ENCODE peak calls at places on chromosome 18, in nine cellular contexts. P, B, T, S, A, J, E, G and U are unnamed samples.

GRCh38 chr18:41938445-41938844 is 16.6 kb upstream of the PIK3C3 start:
- DNase-seq in P (peak; percentile 78), B (no peak), T (no peak), S (no peak), A (no peak), J (peak; percentile 86), E (no peak), G (no peak), U (no peak)

GRCh38 chr18:11859903-11860407 is 8.7 kb downstream of the CHMP1B start:
- DNase-seq in P (peak; percentile 26), B (peak; percentile 86), T (no peak), S (no peak), A (peak; percentile 73), J (peak; percentile 21), E (no peak), G (no peak), U (no peak)

GRCh38 chr18:23619388-23619873 is 33.1 kb upstream of the NPC1 start:
- DNase-seq in P (no peak), B (no peak), T (no peak), S (peak; percentile 0), A (no peak), J (no peak), E (no peak), G (peak; percentile 46), U (peak; percentile 85)

GRCh38 chr18:79512461-79513380 is 117.0 kb downstream of the NFATC1 start:
- DNase-seq in P (no peak), B (peak; percentile 55), T (peak; percentile 41), S (no peak), A (no peak), J (no peak), E (peak; percentile 31), G (no peak), U (peak; percentile 71)

GRCh38 chr18:11654736-11655604 is 34.1 kb upstream of the GNAL start:
- DNase-seq in P (no peak), B (no peak), T (no peak), S (peak; percentile 19), A (peak; percentile 75), J (no peak), E (peak; percentile 85), G (peak; percentile 42), U (peak; percentile 85)

GRCh38 chr18:5543854-5544389 is at the start of gene EPB41L3:
- DNase-seq in P (no peak), B (no peak), T (peak; percentile 59), S (no peak), A (no peak), J (no peak), E (peak; percentile 54), G (peak; percentile 65), U (peak; percentile 50)

GRCh38 chr18:33210575-33211189 is 229.8 kb downstream of the CCDC178 start:
- DNase-seq in P (no peak), B (no peak), T (no peak), S (no peak), A (peak; percentile 13), J (no peak), E (no peak), G (no peak), U (no peak)

GRCh38 chr18:63564576-63564975 is 22.4 kb downstream of the SERPINB12 start:
- DNase-seq in P (no peak), B (no peak), T (no peak), S (no peak), A (no peak), J (no peak), E (no peak), G (no peak), U (no peak)

GRCh38 chr18:63540131-63540530 is 2.0 kb upstream of the SERPINB12 start:
- DNase-seq in P (peak; percentile 26), B (no peak), T (no peak), S (no peak), A (no peak), J (no peak), E (no peak), G (no peak), U (no peak)

GRCh38 chr18:9204659-9205058 is 68.1 kb downstream of the ANKRD12 start:
- DNase-seq in P (no peak), B (no peak), T (no peak), S (no peak), A (no peak), J (no peak), E (no peak), G (no peak), U (no peak)

GRCh38 chr18:32831781-32832180 is 59.0 kb upstream of the KLHL14 start:
- DNase-seq in P (no peak), B (no peak), T (no peak), S (no peak), A (no peak), J (no peak), E (no peak), G (no peak), U (no peak)

GRCh38 chr18:13407484-13407883 is 188.9 kb downstream of the LDLRAD4 start:
- DNase-seq in P (no peak), B (no peak), T (no peak), S (no peak), A (no peak), J (no peak), E (no peak), G (no peak), U (no peak)

GRCh38 chr18:10785798-10786197 is 260.0 kb downstream of the NAPG start:
- DNase-seq in P (no peak), B (no peak), T (no peak), S (no peak), A (no peak), J (no peak), E (no peak), G (no peak), U (no peak)

GRCh38 chr18:25453556-25454269 is 101.7 kb upstream of the ZNF521 start:
- DNase-seq in P (peak; percentile 81), B (no peak), T (no peak), S (no peak), A (no peak), J (peak; percentile 41), E (no peak), G (no peak), U (no peak)

GRCh38 chr18:45782662-45783061 is 42.8 kb upstream of the SIGLEC15 start:
- DNase-seq in P (no peak), B (no peak), T (no peak), S (no peak), A (no peak), J (no peak), E (no peak), G (no peak), U (no peak)

GRCh38 chr18:49547701-49548100 is 14.2 kb upstream of the LIPG start:
- DNase-seq in P (peak; percentile 1), B (no peak), T (no peak), S (no peak), A (no peak), J (no peak), E (no peak), G (no peak), U (no peak)

GRCh38 chr18:80107396-80107795 is 1.7 kb upstream of the ADNP2 start:
- DNase-seq in P (no peak), B (no peak), T (no peak), S (no peak), A (no peak), J (no peak), E (no peak), G (no peak), U (no peak)

GRCh38 chr18:3554091-3554601 is 104.2 kb downstream of the TGIF1 start:
- DNase-seq in P (no peak), B (no peak), T (no peak), S (no peak), A (no peak), J (no peak), E (no peak), G (no peak), U (no peak)

GRCh38 chr18:39772155-39772919 is 2182.7 kb upstream of the PIK3C3 start:
- DNase-seq in P (no peak), B (no peak), T (no peak), S (no peak), A (no peak), J (no peak), E (no peak), G (no peak), U (no peak)

DNA sequence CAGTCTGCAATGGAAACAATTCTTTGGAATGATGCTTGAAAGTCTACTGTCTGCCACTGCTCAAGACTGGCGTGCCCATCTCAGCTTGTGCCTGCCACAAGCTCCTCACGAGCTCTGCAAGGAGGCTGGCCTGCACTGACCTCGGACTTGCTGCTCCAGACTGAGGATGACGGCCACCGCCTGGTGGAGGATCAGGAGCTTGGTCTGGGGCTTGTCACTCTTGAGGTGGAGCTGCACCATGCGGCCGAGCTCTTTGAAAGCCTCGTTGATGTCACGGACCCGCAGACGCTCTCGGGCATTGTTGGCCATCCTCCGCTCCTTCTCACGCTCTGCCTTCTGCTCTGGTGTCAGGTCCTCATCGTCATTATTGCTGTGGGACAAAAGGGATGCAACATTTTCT is 269.4 kb upstream of the CCDC68 start:
- DNase-seq in P (no peak), B (no peak), T (no peak), S (no peak), A (no peak), J (no peak), E (no peak), G (no peak), U (peak; percentile 60)
- TF ChIP-seq CTCF in P (no peak), B (no peak), T (no peak), S (no peak), A (no peak), J (no peak), E (no peak), G (no peak), U (no peak)

DNA sequence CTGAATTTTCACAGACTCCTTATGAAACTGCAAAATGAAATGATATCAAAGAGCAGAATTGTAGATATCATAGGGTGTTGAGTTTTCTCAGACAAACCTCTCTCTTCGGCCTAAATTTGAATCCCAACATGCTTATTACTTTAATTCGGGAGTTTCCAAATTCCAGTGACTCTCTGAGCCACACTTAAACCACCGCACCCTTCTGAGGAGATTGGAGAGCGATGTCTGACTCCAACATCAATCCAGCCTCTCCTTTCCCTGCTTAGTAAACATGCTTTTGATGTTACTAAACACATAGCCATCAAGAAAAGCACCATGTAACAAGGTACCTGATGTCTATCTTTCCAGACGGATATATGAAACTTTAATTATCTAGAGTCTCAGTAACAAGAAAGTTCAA is 103.1 kb upstream of the ARHGAP28 start:
- DNase-seq in P (no peak), B (no peak), T (no peak), S (no peak), A (no peak), J (no peak), E (no peak), G (no peak), U (no peak)
- TF ChIP-seq CTCF in P (no peak), B (no peak), T (no peak), S (no peak), A (no peak), J (no peak), E (no peak), G (no peak), U (no peak)

GRCh38 chr18:1094408-1094807 is 189.7 kb downstream of the ADCYAP1 start:
- DNase-seq in P (no peak), B (no peak), T (no peak), S (no peak), A (no peak), J (no peak), E (no peak), G (no peak), U (no peak)
- TF ChIP-seq CTCF in P (no peak), B (no peak), T (no peak), S (no peak), A (no peak), J (no peak), E (no peak), G (no peak), U (no peak)

DNA sequence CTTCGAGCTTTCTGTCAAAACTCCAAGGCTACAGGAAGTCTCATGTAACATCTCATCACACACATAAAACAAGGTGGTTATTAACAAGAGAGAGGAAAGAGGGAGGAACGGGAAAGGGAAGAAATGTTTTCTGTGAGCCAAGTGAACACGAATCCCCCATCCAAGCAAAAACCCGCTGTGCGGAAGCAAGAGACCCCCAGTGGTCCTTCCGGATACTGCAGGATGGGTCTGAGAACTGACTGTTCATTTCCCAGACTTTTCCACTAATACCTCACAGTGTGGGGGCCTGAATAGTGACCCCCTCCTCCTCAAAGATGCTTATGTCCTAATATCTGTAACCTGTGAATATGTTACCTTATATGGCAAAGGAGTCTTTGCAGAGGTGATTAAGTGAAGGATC is 19.0 kb upstream of the DIPK1C start:
- DNase-seq in P (no peak), B (no peak), T (no peak), S (no peak), A (no peak), J (no peak), E (peak; percentile 69), G (peak; percentile 57), U (no peak)
- TF ChIP-seq CTCF in P (peak; percentile 56), B (peak; percentile 28), T (no peak), S (no peak), A (peak; percentile 42), J (peak; percentile 80), E (peak; percentile 78), G (peak; percentile 77), U (peak; percentile 20)